ENCODE peak calls at places on chromosomes 3 and 15, in nine cellular contexts. X is sigmoid colon, I is K562, K is IMR-90, U is tibial nerve, L is GM12892, A is right lobe of liver, G is heart left ventricle, S is suprapubic skin. T is an unnamed sample.

GRCh38 chr3:101077361-101078011 is 84.3 kb upstream of the ABI3BP start:
- DNase-seq in X (no peak), I (no peak), K (peak; percentile 58), U (no peak), L (no peak), A (no peak), G (no peak), S (no peak), T (no peak)

GRCh38 chr15:35218215-35218614 is 133.1 kb upstream of the NANOGP8 start:
- DNase-seq in X (no peak), I (no peak), K (no peak), U (no peak), L (no peak), A (no peak), G (no peak), S (no peak), T (no peak)

GRCh38 chr3:102400766-102401165 is 34.0 kb upstream of the ZPLD1 start:
- DNase-seq in X (no peak), I (no peak), K (peak; percentile 67), U (no peak), L (no peak), A (no peak), G (no peak), S (no peak), T (peak; percentile 12)

GRCh38 chr3:159645874-159646273 is 342.8 kb upstream of the IL12A start:
- DNase-seq in X (no peak), I (no peak), K (peak; percentile 51), U (no peak), L (no peak), A (no peak), G (no peak), S (no peak), T (no peak)

GRCh38 chr3:197942956-197943556 is 6.9 kb upstream of the RPL35A start:
- DNase-seq in X (no peak), I (peak; percentile 45), K (peak; percentile 61), U (peak; percentile 21), L (no peak), A (no peak), G (no peak), S (no peak), T (no peak)

GRCh38 chr3:7518471-7518870 is 657.6 kb downstream of the GRM7 start:
- DNase-seq in X (no peak), I (no peak), K (no peak), U (peak; percentile 12), L (no peak), A (no peak), G (no peak), S (no peak), T (no peak)

GRCh38 chr3:12835005-12835665 is 6.2 kb downstream of the RPL32 start:
- DNase-seq in X (no peak), I (no peak), K (no peak), U (no peak), L (no peak), A (no peak), G (no peak), S (no peak), T (no peak)

GRCh38 chr15:57516327-57517026 is 75.2 kb upstream of the MYZAP start:
- DNase-seq in X (no peak), I (no peak), K (no peak), U (no peak), L (no peak), A (no peak), G (no peak), S (no peak), T (no peak)

GRCh38 chr3:195156286-195156890 is 114.6 kb downstream of the XXYLT1 start:
- DNase-seq in X (no peak), I (no peak), K (no peak), U (no peak), L (no peak), A (no peak), G (no peak), S (no peak), T (no peak)

GRCh38 chr3:62368705-62369475 is 4.5 kb downstream of the FEZF2 start:
- DNase-seq in X (no peak), I (no peak), K (no peak), U (no peak), L (no peak), A (no peak), G (no peak), S (no peak), T (no peak)

GRCh38 chr15:41868321-41868720 is 25.5 kb downstream of the SPTBN5 start:
- DNase-seq in X (no peak), I (no peak), K (no peak), U (no peak), L (no peak), A (no peak), G (no peak), S (no peak), T (no peak)

GRCh38 chr15:41872166-41872747 is 21.6 kb downstream of the SPTBN5 start:
- DNase-seq in X (no peak), I (no peak), K (no peak), U (no peak), L (no peak), A (no peak), G (no peak), S (no peak), T (no peak)

GRCh38 chr15:41871175-41871905 is 22.5 kb downstream of the SPTBN5 start:
- DNase-seq in X (no peak), I (no peak), K (no peak), U (no peak), L (no peak), A (no peak), G (no peak), S (no peak), T (no peak)

GRCh38 chr15:41869770-41870688 is 23.8 kb downstream of the SPTBN5 start:
- DNase-seq in X (no peak), I (no peak), K (no peak), U (no peak), L (no peak), A (no peak), G (no peak), S (no peak), T (no peak)

DNA sequence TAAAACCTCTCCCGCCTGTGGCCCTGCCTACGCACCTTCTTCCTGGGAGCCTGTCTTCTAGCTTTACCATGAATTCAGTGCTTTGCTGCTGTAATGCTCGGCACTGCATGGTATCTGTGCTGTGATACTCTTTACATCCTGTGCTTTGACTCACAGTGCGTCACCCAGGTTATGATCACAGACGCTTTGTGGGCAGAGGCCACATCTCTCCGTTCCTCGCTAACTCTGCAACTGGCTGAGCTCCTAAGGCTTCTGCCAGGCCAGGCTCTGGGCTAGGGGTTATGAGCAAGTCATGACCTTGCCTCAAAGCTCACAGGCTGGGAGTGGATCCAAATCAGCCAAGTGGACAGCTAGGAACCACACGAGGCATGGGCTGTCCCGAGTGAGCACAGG is 23.2 kb downstream of the SPTBN5 start:
- DNase-seq in X (no peak), I (no peak), K (peak; percentile 93), U (no peak), L (no peak), A (peak; percentile 73), G (no peak), S (no peak), T (peak; percentile 97)
- TF ChIP-seq POLR2A in X (no peak), I (no peak), K (no peak), U (no peak), L (no peak), A (no peak), G (no peak), S (no peak), T (no peak)

GRCh38 chr15:67511606-67512005 is 9.3 kb upstream of the C15orf61 start:
- DNase-seq in X (no peak), I (no peak), K (peak; percentile 11), U (no peak), L (no peak), A (no peak), G (no peak), S (no peak), T (no peak)
- TF ChIP-seq POLR2A in X (no peak), I (no peak), K (no peak), U (no peak), L (no peak), A (no peak), G (no peak), S (no peak), T (no peak)

GRCh38 chr15:69838951-69839350 is 258.8 kb downstream of the TLE3 start:
- DNase-seq in X (no peak), I (no peak), K (no peak), U (no peak), L (no peak), A (no peak), G (no peak), S (no peak), T (no peak)

GRCh38 chr15:69841046-69841828 is 256.5 kb downstream of the TLE3 start:
- DNase-seq in X (no peak), I (no peak), K (no peak), U (no peak), L (no peak), A (no peak), G (no peak), S (no peak), T (no peak)

GRCh38 chr15:69834756-69835155 is 263.0 kb downstream of the TLE3 start:
- DNase-seq in X (no peak), I (no peak), K (no peak), U (no peak), L (no peak), A (no peak), G (no peak), S (no peak), T (no peak)

GRCh38 chr15:69836526-69837230 is 261.0 kb downstream of the TLE3 start:
- DNase-seq in X (no peak), I (no peak), K (no peak), U (no peak), L (no peak), A (no peak), G (no peak), S (no peak), T (no peak)

GRCh38 chr15:69838338-69838737 is 259.4 kb downstream of the TLE3 start:
- DNase-seq in X (peak; percentile 13), I (no peak), K (no peak), U (no peak), L (no peak), A (no peak), G (no peak), S (no peak), T (no peak)
- TF ChIP-seq POLR2A in X (no peak), I (no peak), K (no peak), U (no peak), L (no peak), A (no peak), G (no peak), S (no peak), T (no peak)

DNA sequence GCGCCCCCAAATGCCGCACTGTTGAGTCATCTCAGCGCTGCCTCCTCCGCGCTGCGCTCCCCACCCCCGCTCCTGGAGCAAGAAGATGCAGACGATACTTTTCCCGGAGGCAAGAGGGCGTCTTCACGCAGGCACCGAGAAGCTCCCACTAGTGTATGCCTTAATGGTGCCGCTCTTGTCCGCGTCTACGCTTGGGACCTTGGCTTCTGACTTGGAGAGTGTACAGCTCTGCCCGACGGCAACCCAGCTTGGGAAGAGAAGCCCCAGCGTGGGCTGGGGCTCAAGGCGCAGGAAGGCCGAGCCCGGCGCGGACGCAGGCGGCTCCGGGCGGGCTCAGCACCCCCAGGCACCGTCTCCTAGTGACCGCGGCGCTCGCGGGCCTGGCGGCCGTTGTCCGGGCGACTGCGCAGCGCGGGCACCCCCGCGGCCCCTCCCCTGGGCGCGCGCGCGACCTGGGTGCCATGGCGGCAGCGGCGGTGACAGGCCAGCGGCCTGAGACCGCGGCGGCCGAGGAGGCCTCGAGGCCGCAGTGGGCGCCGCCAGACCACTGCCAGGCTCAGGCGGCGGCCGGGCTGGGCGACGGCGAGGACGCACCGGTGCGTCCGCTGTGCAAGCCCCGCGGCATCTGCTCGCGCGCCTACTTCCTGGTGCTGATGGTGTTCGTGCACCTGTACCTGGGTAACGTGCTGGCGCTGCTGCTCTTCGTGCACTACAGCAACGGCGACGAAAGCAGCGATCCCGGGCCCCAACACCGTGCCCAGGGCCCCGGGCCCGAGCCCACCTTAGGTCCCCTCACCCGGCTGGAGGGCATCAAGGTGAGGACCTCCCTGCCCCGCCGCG is at the start of gene P4HTM:
- DNase-seq in X (peak; percentile 97), I (peak; percentile 78), K (peak; percentile 93), U (peak; percentile 81), L (peak; percentile 61), A (peak; percentile 73), G (peak; percentile 88), S (peak; percentile 93), T (peak; percentile 94)
- TF ChIP-seq POLR2A in X (peak; percentile 64), I (no peak), K (peak; percentile 77), U (no peak), L (peak; percentile 40), A (peak; percentile 34), G (peak; percentile 51), S (no peak), T (peak; percentile 55)